ENCODE peak calls at places on chromosomes 16 and 17, in four cellular contexts. Z is thoracic aorta, P is left ventricle myocardium inferior, T is choroid plexus epithelial cell. U is an unnamed sample.

GRCh38 chr17:49914096-49914490 is 54.9 kb upstream of the DLX4 start:
- DNase-seq in Z (no peak), P (no peak), T (no peak), U (no peak)

GRCh38 chr16:2233872-2234812 is 2.1 kb upstream of the DNASE1L2 start:
- DNase-seq in T (no peak), P (no peak), Z (no peak), U (no peak)

GRCh38 chr16:72072514-72073342 is 9.7 kb downstream of the HPR start:
- DNase-seq in Z (no peak), T (peak), P (no peak), U (no peak)

GRCh38 chr17:50774225-50774803 is 7.0 kb upstream of the ANKRD40CL start:
- DNase-seq in Z (no peak), P (no peak), T (no peak), U (no peak)

GRCh38 chr17:49290690-49291326 is 60.2 kb upstream of the PHOSPHO1 start:
- DNase-seq in Z (no peak), P (no peak), T (peak), U (peak)

GRCh38 chr17:32127156-32127897 is 15.0 kb upstream of the RHOT1 start:
- DNase-seq in T (peak), Z (peak), P (peak), U (peak)

GRCh38 chr16:79770244-79771064 is 169.9 kb upstream of the MAF start:
- DNase-seq in Z (peak), T (peak), P (peak), U (peak)

GRCh38 chr17:82432017-82432416 is 13.6 kb upstream of the OGFOD3 start:
- DNase-seq in P (no peak), T (no peak), Z (no peak), U (no peak)

GRCh38 chr17:43661699-43662431 is at the start of gene MEOX1:
- DNase-seq in Z (no peak), T (peak), P (no peak), U (peak)

GRCh38 chr16:86203557-86204275 is 304.8 kb downstream of the IRF8 start:
- DNase-seq in Z (no peak), P (no peak), T (no peak), U (no peak)

GRCh38 chr16:55773859-55774549 is 58.9 kb downstream of the CES1 start:
- DNase-seq in T (no peak), Z (no peak), P (no peak), U (no peak)

GRCh38 chr17:15920758-15921239 is 24.1 kb upstream of the ADORA2B start:
- DNase-seq in Z (no peak), T (peak), P (no peak), U (peak)

GRCh38 chr17:40326014-40326831 is 17.2 kb downstream of the RARA start:
- DNase-seq in T (no peak), Z (no peak), P (peak), U (no peak)

GRCh38 chr16:66275795-66276428 is 90.6 kb upstream of the CDH5 start:
- DNase-seq in T (peak), P (no peak), Z (no peak), U (peak)

GRCh38 chr17:35011671-35012216 is 31.4 kb downstream of the LIG3 start:
- DNase-seq in Z (no peak), P (no peak), T (peak), U (no peak)

GRCh38 chr17:337022-337420 is 15.6 kb downstream of the RPH3AL start:
- DNase-seq in T (no peak), Z (no peak), P (no peak), U (no peak)

GRCh38 chr16:56677474-56677873 is 4.8 kb upstream of the MT1X start:
- DNase-seq in Z (no peak), T (no peak), P (no peak), U (no peak)

GRCh38 chr17:50263293-50264262 is 10.7 kb upstream of the TMEM92 start:
- DNase-seq in Z (no peak), T (no peak), P (no peak), U (no peak)

GRCh38 chr17:78428842-78429617 is 50.6 kb downstream of the PGS1 start:
- DNase-seq in P (no peak), Z (no peak), T (peak), U (no peak)

GRCh38 chr17:561118-561517 is 153.5 kb downstream of the VPS53 start:
- DNase-seq in P (no peak), T (peak), Z (no peak), U (peak)

GRCh38 chr16:24273511-24273910 is 17.4 kb downstream of the CACNG3 start:
- DNase-seq in T (peak), P (no peak), Z (no peak), U (peak)

GRCh38 chr16:15777533-15778203 is 79.2 kb downstream of the MYH11 start:
- DNase-seq in P (no peak), Z (no peak), T (peak), U (peak)
- TF ChIP-seq CTCF in P (peak), Z (no peak), T (peak), U (peak)

GRCh38 chr16:88856828-88857727 is at the start of the genes GALNS and TRAPPC2L:
- DNase-seq in Z (peak), P (peak), T (peak), U (peak)

GRCh38 chr16:88856122-88856827 is 472 bp downstream of the GALNS start:
- DNase-seq in Z (no peak), T (no peak), P (no peak), U (no peak)

GRCh38 chr16:88861359-88861758 is 4.4 kb downstream of the TRAPPC2L start:
- DNase-seq in P (no peak), T (no peak), Z (no peak), U (no peak)

GRCh38 chr16:88857728-88858339 is 907 bp downstream of the TRAPPC2L start:
- DNase-seq in T (peak), Z (no peak), P (peak), U (peak)

GRCh38 chr16:88859381-88860091 is 2.6 kb downstream of the TRAPPC2L start:
- DNase-seq in T (no peak), P (no peak), Z (no peak), U (no peak)
- H3K4me3 ChIP-seq in T (no peak), P (no peak), Z (no peak), U (no peak)

DNA sequence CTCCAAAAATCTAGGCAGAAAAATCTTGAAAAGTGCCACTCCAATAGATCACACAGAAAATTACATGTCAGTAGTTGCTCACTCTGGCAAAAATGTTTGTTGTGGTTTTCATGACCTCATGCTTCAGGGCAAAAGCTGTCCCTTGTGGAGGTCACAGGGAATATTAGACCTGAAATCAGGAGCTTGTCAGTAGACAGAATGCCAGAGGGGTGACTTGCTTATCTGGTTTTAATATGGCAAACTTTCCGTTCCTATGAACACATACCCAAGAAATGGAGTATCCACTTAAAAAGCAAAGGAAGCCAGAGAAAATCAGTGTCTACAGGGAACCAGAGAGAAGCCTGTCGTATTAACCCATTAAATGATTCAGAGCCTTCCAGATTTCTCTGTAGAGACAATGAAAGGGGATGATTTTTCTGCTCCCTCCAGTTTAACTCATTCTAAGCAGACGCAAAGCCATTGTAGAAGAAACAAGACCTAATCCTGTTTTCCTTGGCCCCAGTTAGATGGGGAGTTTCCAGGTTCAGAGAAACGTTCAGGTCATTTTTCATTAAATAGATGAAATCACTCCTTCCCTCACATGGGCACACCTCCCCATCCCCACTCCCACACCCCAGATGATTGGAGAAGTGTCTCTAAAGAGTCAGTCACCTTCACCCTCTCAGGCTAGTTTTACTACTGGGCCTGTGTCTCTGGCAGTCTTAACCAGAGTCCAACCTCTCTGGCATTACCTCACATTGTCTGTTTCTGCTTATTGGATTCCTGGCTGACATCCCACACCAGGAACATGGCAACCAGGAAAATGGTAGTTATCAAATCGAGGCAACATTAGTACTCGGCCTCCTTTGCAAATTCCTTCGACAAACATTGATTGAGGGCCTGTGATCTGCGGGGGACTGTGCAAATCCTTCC is 6.0 kb downstream of the SOX9 start:
- DNase-seq in T (peak), Z (no peak), P (no peak), U (peak)
- TF ChIP-seq CTCF in T (no peak), Z (no peak), P (no peak), U (no peak)

GRCh38 chr16:53773150-53773846 is 69.3 kb downstream of the FTO start:
- DNase-seq in Z (no peak), T (peak), P (no peak), U (peak)

GRCh38 chr16:53771655-53772497 is 67.9 kb downstream of the FTO start:
- DNase-seq in T (peak), P (no peak), Z (no peak), U (no peak)

GRCh38 chr16:53773881-53774280 is 69.9 kb downstream of the FTO start:
- DNase-seq in Z (no peak), P (no peak), T (peak), U (no peak)

GRCh38 chr16:53775821-53776431 is 72.0 kb downstream of the FTO start:
- DNase-seq in T (peak), P (peak), Z (peak), U (peak)

DNA sequence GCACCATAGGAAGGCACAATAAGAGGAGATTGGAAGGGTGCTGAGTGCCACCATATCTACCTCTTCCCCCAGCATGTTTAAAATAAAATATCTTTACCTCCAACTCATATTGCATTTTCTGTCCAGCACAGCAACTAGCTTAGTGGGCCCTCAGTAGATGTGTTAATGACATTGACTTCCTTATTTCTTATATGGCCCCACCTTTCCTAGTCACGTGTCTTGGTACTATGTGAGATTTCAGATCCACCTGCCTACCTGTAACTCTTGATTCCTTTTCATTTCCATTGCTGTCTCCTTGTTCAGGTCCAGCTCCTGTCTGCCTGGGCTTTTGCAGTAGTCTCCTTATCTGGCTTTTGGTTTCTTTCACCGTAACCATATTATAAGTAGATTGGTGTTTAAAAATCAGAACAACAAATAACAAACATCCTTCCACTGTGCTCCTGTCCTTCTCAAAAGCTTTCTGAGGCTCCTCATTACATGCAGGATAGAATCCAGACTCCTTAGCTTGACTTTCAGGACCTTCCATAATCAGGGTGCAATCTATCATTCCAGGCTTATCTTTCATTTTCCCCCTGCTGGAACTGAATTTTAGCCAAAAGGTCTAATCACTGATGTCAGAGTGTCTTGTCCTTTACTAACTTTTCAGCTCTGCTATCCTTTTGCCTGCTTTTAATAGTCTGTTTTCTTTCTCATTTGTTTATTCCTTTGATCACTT is 71.3 kb downstream of the FTO start:
- DNase-seq in Z (no peak), T (no peak), P (no peak), U (no peak)
- H3K4me3 ChIP-seq in Z (no peak), T (no peak), P (no peak), U (no peak)

GRCh38 chr16:75591001-75591852 is 25.0 kb downstream of the GABARAPL2 start:
- DNase-seq in P (peak), T (peak), Z (peak), U (peak)
- TF ChIP-seq CTCF in P (no peak), T (peak), Z (no peak), U (no peak)

GRCh38 chr17:38455288-38455915 is 27.1 kb downstream of the ARHGAP23 start:
- DNase-seq in Z (no peak), P (no peak), T (no peak), U (no peak)
- H3K4me3 ChIP-seq in Z (peak), P (peak), T (peak), U (peak)

U was measured in epithelial cell of esophagus.